ENCODE peak calls at places on chromosomes 13 and 19, in seven cellular contexts. T, E, I, N, F, B and R are unnamed samples.

GRCh38 chr19:40423227-40423566 is 2.6 kb downstream of the SERTAD1 start:
- DNase-seq in N (no peak), I (no peak), T (no peak), B (no peak), E (no peak), F (no peak), R (no peak)

GRCh38 chr19:10679743-10680142 is 21.5 kb upstream of the QTRT1 start:
- DNase-seq in E (no peak), F (no peak), T (no peak), N (no peak), I (no peak), B (no peak), R (no peak)

GRCh38 chr19:30667746-30668145 is 295.6 kb downstream of the ZNF536 start:
- DNase-seq in F (no peak), I (no peak), T (no peak), E (no peak), N (no peak), B (no peak), R (no peak)

GRCh38 chr19:20313894-20314293 is 146.9 kb downstream of the ZNF486 start:
- DNase-seq in F (no peak), T (no peak), E (no peak), B (no peak), I (no peak), N (no peak), R (no peak)

GRCh38 chr19:8390617-8390981 is 439 bp downstream of the RAB11B start:
- DNase-seq in N (peak), T (peak), F (peak), I (peak), B (peak), E (peak), R (peak)

GRCh38 chr13:38850868-38851626 is 139.6 kb downstream of the STOML3 start:
- DNase-seq in T (no peak), E (no peak), N (no peak), I (no peak), B (no peak), F (no peak), R (no peak)

GRCh38 chr13:48511621-48512232 is 21.2 kb downstream of the RCBTB2 start:
- DNase-seq in I (no peak), E (no peak), F (no peak), N (no peak), B (no peak), T (no peak), R (no peak)

GRCh38 chr13:27542220-27542619 is 78.1 kb downstream of the LNX2 start:
- DNase-seq in N (no peak), F (no peak), E (no peak), B (no peak), I (no peak), T (no peak), R (no peak)

GRCh38 chr19:990746-991145 is 6.6 kb downstream of the WDR18 start:
- DNase-seq in T (no peak), N (no peak), F (no peak), B (no peak), I (no peak), E (no peak), R (no peak)

GRCh38 chr13:95641961-95642621 is 2.4 kb downstream of the DZIP1 start:
- DNase-seq in F (no peak), E (peak), N (peak), B (peak), I (no peak), T (peak), R (peak)

GRCh38 chr19:532578-533484 is 1.3 kb downstream of the CDC34 start:
- DNase-seq in N (peak), T (peak), E (peak), I (no peak), F (peak), B (peak), R (peak)

GRCh38 chr13:73870970-73871935 is 263.0 kb downstream of the KLF12 start:
- DNase-seq in F (no peak), N (no peak), B (peak), T (peak), I (no peak), E (peak), R (peak)

GRCh38 chr13:85828094-85828684 is 29.0 kb upstream of the SLITRK6 start:
- DNase-seq in B (peak), F (no peak), I (no peak), T (peak), N (no peak), E (peak), R (peak)

GRCh38 chr19:6058411-6059201 is 51.7 kb downstream of the RFX2 start:
- DNase-seq in N (peak), B (no peak), T (no peak), E (no peak), I (no peak), F (no peak), R (no peak)

GRCh38 chr19:16435238-16435911 is 36.4 kb downstream of the EPS15L1 start:
- DNase-seq in F (no peak), N (no peak), I (no peak), T (peak), B (peak), E (peak), R (peak)

GRCh38 chr13:38902551-38902950 is 88.1 kb downstream of the STOML3 start:
- DNase-seq in F (no peak), B (no peak), T (no peak), N (no peak), I (no peak), E (no peak), R (no peak)

GRCh38 chr13:113996081-113996911 is 22.4 kb upstream of the C13orf46 start:
- DNase-seq in E (no peak), N (no peak), T (no peak), I (no peak), F (no peak), B (no peak), R (no peak)

GRCh38 chr13:71030789-71031188 is 836.2 kb downstream of the DACH1 start:
- DNase-seq in I (no peak), F (no peak), E (no peak), N (no peak), B (no peak), T (no peak), R (no peak)